ENCODE peak calls at places on chromosomes 5 and 9, in eight cellular contexts. One of them, this sample, is unnamed.

GRCh38 chr5:5736007-5736406 is 313.5 kb downstream of the ICE1 start:
- DNase-seq in aorta: no peak
- DNase-seq in activated naive CD4-positive, alpha-beta T cell: no peak
- DNase-seq in A549: no peak
- DNase-seq in iris pigment epithelial cell: no peak
- DNase-seq in foreskin melanocyte: no peak
- DNase-seq in T-cell: no peak
- DNase-seq in GM12865: no peak
- DNase-seq in this sample: no peak

GRCh38 chr9:129347323-129348120 is 169.5 kb upstream of the IER5L start:
- DNase-seq in aorta: no peak
- DNase-seq in foreskin melanocyte: no peak
- DNase-seq in A549: peak
- DNase-seq in iris pigment epithelial cell: peak
- DNase-seq in GM12865: no peak
- DNase-seq in T-cell: no peak
- DNase-seq in activated naive CD4-positive, alpha-beta T cell: no peak
- DNase-seq in this sample: no peak

GRCh38 chr5:90504743-90505142 is 24.6 kb downstream of the LYSMD3 start:
- DNase-seq in A549: no peak
- DNase-seq in iris pigment epithelial cell: no peak
- DNase-seq in aorta: no peak
- DNase-seq in T-cell: no peak
- DNase-seq in foreskin melanocyte: no peak
- DNase-seq in activated naive CD4-positive, alpha-beta T cell: no peak
- DNase-seq in GM12865: no peak
- DNase-seq in this sample: no peak

GRCh38 chr5:142686968-142687367 is 1.1 kb upstream of the FGF1 start:
- DNase-seq in A549: no peak
- DNase-seq in foreskin melanocyte: no peak
- DNase-seq in iris pigment epithelial cell: no peak
- DNase-seq in aorta: no peak
- DNase-seq in activated naive CD4-positive, alpha-beta T cell: no peak
- DNase-seq in GM12865: no peak
- DNase-seq in T-cell: no peak
- DNase-seq in this sample: no peak

GRCh38 chr5:169100735-169101075 is 200.2 kb downstream of the SLIT3 start:
- DNase-seq in aorta: no peak
- DNase-seq in T-cell: no peak
- DNase-seq in foreskin melanocyte: no peak
- DNase-seq in activated naive CD4-positive, alpha-beta T cell: no peak
- DNase-seq in GM12865: no peak
- DNase-seq in A549: peak
- DNase-seq in iris pigment epithelial cell: no peak
- DNase-seq in this sample: no peak

GRCh38 chr5:69498384-69498783 is 5.8 kb downstream of the OCLN start:
- DNase-seq in iris pigment epithelial cell: no peak
- DNase-seq in aorta: no peak
- DNase-seq in GM12865: no peak
- DNase-seq in A549: no peak
- DNase-seq in foreskin melanocyte: no peak
- DNase-seq in T-cell: no peak
- DNase-seq in activated naive CD4-positive, alpha-beta T cell: no peak
- DNase-seq in this sample: no peak

GRCh38 chr5:59317023-59317771 is 576.3 kb downstream of the PDE4D start:
- DNase-seq in iris pigment epithelial cell: peak
- DNase-seq in aorta: no peak
- DNase-seq in GM12865: no peak
- DNase-seq in T-cell: no peak
- DNase-seq in foreskin melanocyte: peak
- DNase-seq in A549: no peak
- DNase-seq in activated naive CD4-positive, alpha-beta T cell: no peak
- DNase-seq in this sample: no peak

GRCh38 chr9:88237454-88238280 is 99.4 kb upstream of the SPATA31C2 start:
- DNase-seq in iris pigment epithelial cell: no peak
- DNase-seq in activated naive CD4-positive, alpha-beta T cell: no peak
- DNase-seq in GM12865: no peak
- DNase-seq in A549: no peak
- DNase-seq in foreskin melanocyte: no peak
- DNase-seq in aorta: no peak
- DNase-seq in T-cell: no peak
- DNase-seq in this sample: no peak

GRCh38 chr9:116152941-116153764 is 438 bp upstream of the PAPPA start:
- DNase-seq in A549: peak
- DNase-seq in foreskin melanocyte: no peak
- DNase-seq in T-cell: no peak
- DNase-seq in iris pigment epithelial cell: peak
- DNase-seq in GM12865: no peak
- DNase-seq in activated naive CD4-positive, alpha-beta T cell: no peak
- DNase-seq in aorta: no peak
- DNase-seq in this sample: no peak

GRCh38 chr9:103364753-103365152 is 369.6 kb downstream of the CYLC2 start:
- DNase-seq in iris pigment epithelial cell: peak
- DNase-seq in foreskin melanocyte: no peak
- DNase-seq in GM12865: no peak
- DNase-seq in aorta: no peak
- DNase-seq in T-cell: no peak
- DNase-seq in activated naive CD4-positive, alpha-beta T cell: no peak
- DNase-seq in A549: no peak
- DNase-seq in this sample: no peak

GRCh38 chr9:116499986-116500871 is 186.9 kb upstream of the TRIM32 start:
- DNase-seq in foreskin melanocyte: no peak
- DNase-seq in T-cell: no peak
- DNase-seq in GM12865: no peak
- DNase-seq in aorta: no peak
- DNase-seq in iris pigment epithelial cell: peak
- DNase-seq in activated naive CD4-positive, alpha-beta T cell: no peak
- DNase-seq in A549: peak
- DNase-seq in this sample: no peak

GRCh38 chr9:125472926-125473701 is 211.5 kb downstream of the GAPVD1 start:
- DNase-seq in T-cell: no peak
- DNase-seq in iris pigment epithelial cell: peak
- DNase-seq in GM12865: no peak
- DNase-seq in foreskin melanocyte: peak
- DNase-seq in A549: no peak
- DNase-seq in aorta: no peak
- DNase-seq in activated naive CD4-positive, alpha-beta T cell: no peak
- DNase-seq in this sample: no peak

GRCh38 chr9:6873862-6874261 is 116.1 kb downstream of the KDM4C start:
- DNase-seq in aorta: no peak
- DNase-seq in foreskin melanocyte: peak
- DNase-seq in T-cell: no peak
- DNase-seq in iris pigment epithelial cell: peak
- DNase-seq in A549: no peak
- DNase-seq in activated naive CD4-positive, alpha-beta T cell: no peak
- DNase-seq in GM12865: no peak
- DNase-seq in this sample: no peak

GRCh38 chr5:102998224-102998623 is 121.7 kb downstream of the GIN1 start:
- DNase-seq in GM12865: no peak
- DNase-seq in iris pigment epithelial cell: peak
- DNase-seq in activated naive CD4-positive, alpha-beta T cell: no peak
- DNase-seq in T-cell: no peak
- DNase-seq in foreskin melanocyte: no peak
- DNase-seq in aorta: no peak
- DNase-seq in A549: no peak
- DNase-seq in this sample: no peak

GRCh38 chr5:31537856-31538255 is 5.8 kb downstream of the C5orf22 start:
- DNase-seq in iris pigment epithelial cell: peak
- DNase-seq in GM12865: no peak
- DNase-seq in foreskin melanocyte: peak
- DNase-seq in T-cell: no peak
- DNase-seq in A549: no peak
- DNase-seq in activated naive CD4-positive, alpha-beta T cell: no peak
- DNase-seq in aorta: no peak
- DNase-seq in this sample: no peak

GRCh38 chr5:138900281-138900965 is 25.3 kb upstream of the LRRTM2 start:
- DNase-seq in GM12865: no peak
- DNase-seq in foreskin melanocyte: no peak
- DNase-seq in aorta: no peak
- DNase-seq in activated naive CD4-positive, alpha-beta T cell: no peak
- DNase-seq in T-cell: no peak
- DNase-seq in iris pigment epithelial cell: peak
- DNase-seq in A549: no peak
- DNase-seq in this sample: no peak